ENCODE peak calls at places on chromosomes 5 and 9, in five cellular contexts. W is psoas muscle; T is tibial artery; G is Karpas-422; K is stimulated activated CD8-positive, alpha-beta memory T cell treated with anti-CD3 and anti-CD28 coated beads, Interleukin-7, amount 100 ng/mL, for 1 hour. B is an unnamed sample.

GRCh38 chr5:127029513-127030258 is 672 bp downstream of the MARCHF3 start:
- DNase-seq in W (peak), T (peak), G (peak), K (peak), B (peak)

GRCh38 chr5:170640731-170641588 is 137.1 kb downstream of the KCNIP1 start:
- DNase-seq in W (no peak), T (no peak), G (peak), K (no peak), B (no peak)

GRCh38 chr5:75138674-75139073 is 86.3 kb upstream of the GCNT4 start:
- DNase-seq in W (no peak), T (no peak), G (no peak), K (no peak), B (no peak)

GRCh38 chr5:169162407-169162806 is 138.5 kb downstream of the SLIT3 start:
- DNase-seq in W (no peak), T (no peak), G (no peak), K (no peak), B (no peak)

GRCh38 chr5:140109050-140109817 is 4.7 kb upstream of the PURA start:
- DNase-seq in W (no peak), T (no peak), G (no peak), K (no peak), B (no peak)

GRCh38 chr5:73890569-73890968 is 264.6 kb downstream of the ARHGEF28 start:
- DNase-seq in W (no peak), T (no peak), G (no peak), K (no peak), B (no peak)

GRCh38 chr5:73531356-73531755 is 33.1 kb downstream of the BTF3 start:
- DNase-seq in W (no peak), T (no peak), G (no peak), K (no peak), B (no peak)

GRCh38 chr9:137025120-137025966 is 2.7 kb downstream of the ABCA2 start:
- DNase-seq in W (no peak), T (no peak), G (peak), K (no peak), B (peak)

GRCh38 chr9:109277451-109277850 is 43.4 kb downstream of the EPB41L4B start:
- DNase-seq in W (peak), T (no peak), G (no peak), K (no peak), B (no peak)

GRCh38 chr5:143413964-143414669 is 10.6 kb upstream of the NR3C1 start:
- DNase-seq in W (peak), T (no peak), G (peak), K (no peak), B (peak)

GRCh38 chr9:1429328-1429727 is 379.2 kb downstream of the DMRT2 start:
- DNase-seq in W (no peak), T (no peak), G (peak), K (no peak), B (peak)

GRCh38 chr9:96186601-96187011 is 115.4 kb downstream of the HSD17B3 start:
- DNase-seq in W (no peak), T (no peak), G (no peak), K (no peak), B (no peak)

GRCh38 chr9:5428794-5429528 is 8.8 kb downstream of the PLGRKT start:
- DNase-seq in W (no peak), T (no peak), G (no peak), K (no peak), B (no peak)

GRCh38 chr5:176660860-176661641 is 13.8 kb downstream of the TSPAN17 start:
- DNase-seq in W (peak), T (no peak), G (peak), K (peak), B (peak)

GRCh38 chr9:89422151-89422918 is 75.6 kb downstream of the SEMA4D start:
- DNase-seq in W (no peak), T (no peak), G (no peak), K (no peak), B (no peak)

GRCh38 chr9:21770877-21771560 is 31.4 kb upstream of the MTAP start:
- DNase-seq in W (no peak), T (no peak), G (no peak), K (no peak), B (no peak)

GRCh38 chr5:1801061-1801953 is at the start of gene NDUFS6:
- DNase-seq in W (peak), T (peak), G (peak), K (peak), B (peak)

GRCh38 chr5:469752-470483 is 26.9 kb downstream of the EXOC3 start:
- DNase-seq in W (peak), T (no peak), G (no peak), K (no peak), B (no peak)

GRCh38 chr9:13934411-13934810 is 379.5 kb downstream of the NFIB start:
- DNase-seq in W (no peak), T (no peak), G (no peak), K (no peak), B (no peak)

GRCh38 chr9:128548876-128549275 is 3.5 kb upstream of the SPTAN1 start:
- DNase-seq in W (no peak), T (no peak), G (peak), K (no peak), B (no peak)

GRCh38 chr5:159156839-159157238 is 52.5 kb downstream of the RNF145 start:
- DNase-seq in W (no peak), T (no peak), G (peak), K (no peak), B (peak)

GRCh38 chr5:81794246-81794645 is 43.3 kb upstream of the SSBP2 start:
- DNase-seq in W (no peak), T (no peak), G (no peak), K (no peak), B (no peak)

GRCh38 chr5:30937070-30937469 is 256.4 kb upstream of the CDH6 start:
- DNase-seq in W (no peak), T (no peak), G (no peak), K (no peak), B (no peak)

B was measured in NAMALWA.